ENCODE peak calls at places on chromosomes 6 and 20, in six cellular contexts. S, M, Y, G, V and E are unnamed samples.

GRCh38 chr6:97901531-97901930 is 618.5 kb upstream of the MMS22L start:
- DNase-seq in S (no peak), M (no peak), Y (no peak), G (no peak), V (no peak), E (no peak)

GRCh38 chr6:37819802-37820712 is 530 bp downstream of the ZFAND3 start:
- DNase-seq in S (peak), M (peak), Y (peak), G (peak), V (peak), E (peak)

GRCh38 chr20:19094959-19095541 is 117.4 kb upstream of the SLC24A3 start:
- DNase-seq in S (no peak), M (no peak), Y (no peak), G (no peak), V (no peak), E (no peak)

GRCh38 chr20:32969356-32970114 is 34.7 kb downstream of the SUN5 start:
- DNase-seq in S (no peak), M (no peak), Y (no peak), G (peak), V (no peak), E (peak)

GRCh38 chr6:121285041-121285440 is 49.2 kb downstream of the TBC1D32 start:
- DNase-seq in S (no peak), M (no peak), Y (no peak), G (no peak), V (no peak), E (no peak)

GRCh38 chr6:142885182-142885867 is 59.7 kb downstream of the HIVEP2 start:
- DNase-seq in S (peak), M (no peak), Y (no peak), G (no peak), V (peak), E (peak)

GRCh38 chr6:35735452-35735851 is 1.4 kb upstream of the ARMC12 start:
- DNase-seq in S (no peak), M (peak), Y (no peak), G (no peak), V (no peak), E (no peak)

GRCh38 chr20:58179432-58180099 is 48.9 kb downstream of the ANKRD60 start:
- DNase-seq in S (peak), M (peak), Y (peak), G (no peak), V (peak), E (peak)

GRCh38 chr6:145178391-145178790 is 556.9 kb downstream of the EPM2A start:
- DNase-seq in S (no peak), M (no peak), Y (no peak), G (no peak), V (no peak), E (no peak)

GRCh38 chr6:11710221-11710836 is 68.3 kb downstream of the ADTRP start:
- DNase-seq in S (no peak), M (no peak), Y (no peak), G (no peak), V (no peak), E (no peak)

GRCh38 chr6:167567142-167568033 is 242.5 kb downstream of the TTLL2 start:
- DNase-seq in S (no peak), M (peak), Y (no peak), G (no peak), V (no peak), E (peak)

GRCh38 chr6:157020398-157021266 is 243.5 kb downstream of the ARID1B start:
- DNase-seq in S (no peak), M (peak), Y (peak), G (no peak), V (peak), E (peak)

GRCh38 chr20:46056970-46057855 is 28.2 kb downstream of the SLC12A5 start:
- DNase-seq in S (peak), M (peak), Y (no peak), G (peak), V (peak), E (peak)

GRCh38 chr6:61868507-61869080 is 417.4 kb downstream of the KHDRBS2 start:
- DNase-seq in S (no peak), M (no peak), Y (no peak), G (no peak), V (no peak), E (no peak)

GRCh38 chr6:52312461-52312860 is 27.9 kb upstream of the MCM3 start:
- DNase-seq in S (no peak), M (no peak), Y (no peak), G (no peak), V (no peak), E (no peak)

GRCh38 chr20:23923891-23924435 is 44.4 kb upstream of the CST5 start:
- DNase-seq in S (no peak), M (no peak), Y (peak), G (peak), V (no peak), E (no peak)

GRCh38 chr6:114096553-114097172 is 125.7 kb upstream of the HDAC2 start:
- DNase-seq in S (peak), M (no peak), Y (peak), G (no peak), V (no peak), E (peak)

GRCh38 chr20:59574308-59574707 is 30.0 kb upstream of the PHACTR3 start:
- DNase-seq in S (no peak), M (no peak), Y (no peak), G (no peak), V (no peak), E (no peak)

GRCh38 chr6:130027948-130028347 is 9.6 kb downstream of the L3MBTL3 start:
- DNase-seq in S (no peak), M (no peak), Y (no peak), G (no peak), V (no peak), E (no peak)

GRCh38 chr6:73028893-73029450 is 196.3 kb downstream of the KHDC1L start:
- DNase-seq in S (no peak), M (no peak), Y (peak), G (no peak), V (no peak), E (no peak)

GRCh38 chr20:52210037-52210990 is 18.7 kb upstream of the ZFP64 start:
- DNase-seq in S (no peak), M (no peak), Y (no peak), G (no peak), V (no peak), E (peak)

GRCh38 chr20:62726276-62726675 is 17.6 kb downstream of the NTSR1 start:
- DNase-seq in S (no peak), M (no peak), Y (no peak), G (no peak), V (no peak), E (no peak)

GRCh38 chr6:52995913-52996685 is 1.0 kb upstream of the GSTA4 start:
- DNase-seq in S (no peak), M (peak), Y (peak), G (no peak), V (peak), E (peak)

GRCh38 chr20:56247954-56248782 is at the start of gene MC3R:
- DNase-seq in S (peak), M (peak), Y (peak), G (no peak), V (peak), E (peak)

GRCh38 chr6:80457044-80457933 is 350.8 kb downstream of the BCKDHB start:
- DNase-seq in S (peak), M (peak), Y (no peak), G (peak), V (peak), E (peak)

GRCh38 chr20:25067102-25067987 is 9.4 kb upstream of the ACSS1 start:
- DNase-seq in S (no peak), M (no peak), Y (no peak), G (no peak), V (no peak), E (no peak)

GRCh38 chr20:58174708-58175287 is 53.7 kb downstream of the ANKRD60 start:
- DNase-seq in S (no peak), M (peak), Y (no peak), G (no peak), V (peak), E (peak)

GRCh38 chr6:14474816-14475215 is 357.2 kb downstream of the CD83 start:
- DNase-seq in S (no peak), M (no peak), Y (no peak), G (no peak), V (no peak), E (no peak)

GRCh38 chr6:99591673-99592364 is 14.8 kb upstream of the PRDM13 start:
- DNase-seq in S (no peak), M (no peak), Y (no peak), G (no peak), V (no peak), E (no peak)

GRCh38 chr6:85672050-85672449 is 29.4 kb upstream of the SYNCRIP start:
- DNase-seq in S (no peak), M (no peak), Y (no peak), G (no peak), V (no peak), E (no peak)

GRCh38 chr20:53413188-53413631 is 180.4 kb downstream of the ZNF217 start:
- DNase-seq in S (peak), M (peak), Y (no peak), G (no peak), V (no peak), E (peak)

GRCh38 chr6:35259946-35260626 is 551 bp downstream of the ZNF76 start:
- DNase-seq in S (peak), M (peak), Y (peak), G (peak), V (peak), E (peak)

GRCh38 chr6:13463327-13463717 is 24.1 kb downstream of the GFOD1 start:
- DNase-seq in S (no peak), M (no peak), Y (no peak), G (no peak), V (no peak), E (no peak)

GRCh38 chr6:113732384-113732966 is 124.7 kb upstream of the MARCKS start:
- DNase-seq in S (no peak), M (peak), Y (peak), G (no peak), V (peak), E (peak)